ENCODE peak calls at places on chromosomes 13 and 19, in four cellular contexts. B, D, T and M are unnamed samples.

GRCh38 chr19:4099054-4099764 is 24.7 kb downstream of the MAP2K2 start:
- DNase-seq in B (no peak), D (no peak), T (no peak), M (no peak)

GRCh38 chr13:27960362-27961226 is 8.5 kb downstream of the CDX2 start:
- DNase-seq in B (peak), D (peak), T (no peak), M (peak)

GRCh38 chr13:36814465-36814864 is 4.6 kb upstream of the RFXAP start:
- DNase-seq in B (no peak), D (no peak), T (no peak), M (no peak)

GRCh38 chr19:5127710-5128109 is 158.8 kb downstream of the KDM4B start:
- DNase-seq in B (no peak), D (no peak), T (no peak), M (no peak)

GRCh38 chr19:3720533-3720917 is 12.3 kb downstream of the TJP3 start:
- DNase-seq in B (no peak), D (peak), T (no peak), M (no peak)

GRCh38 chr13:105587786-105588185 is 947.7 kb downstream of the EFNB2 start:
- DNase-seq in B (no peak), D (no peak), T (peak), M (no peak)

GRCh38 chr19:58479303-58479702 is 3.2 kb downstream of the ZNF446 start:
- DNase-seq in B (no peak), D (no peak), T (no peak), M (no peak)

GRCh38 chr19:49843265-49843664 is 7.7 kb upstream of the PTOV1 start:
- DNase-seq in B (no peak), D (no peak), T (no peak), M (no peak)

GRCh38 chr13:99027260-99027659 is 49.4 kb upstream of the DOCK9 start:
- DNase-seq in B (no peak), D (no peak), T (no peak), M (no peak)

GRCh38 chr19:18357442-18358264 is 17.3 kb downstream of the PGPEP1 start:
- DNase-seq in B (no peak), D (peak), T (no peak), M (no peak)

GRCh38 chr19:5923356-5923755 is 9.3 kb downstream of the CAPS start:
- DNase-seq in B (no peak), D (no peak), T (no peak), M (no peak)

GRCh38 chr19:10858204-10858828 is 10.1 kb downstream of the C19orf38 start:
- DNase-seq in B (no peak), D (no peak), T (no peak), M (peak)

GRCh38 chr19:12464769-12465725 is 19.6 kb downstream of the ZNF709 start:
- DNase-seq in B (no peak), D (no peak), T (no peak), M (no peak)

GRCh38 chr19:9597027-9597426 is 12.7 kb upstream of the ZNF121 start:
- DNase-seq in B (no peak), D (no peak), T (peak), M (no peak)

GRCh38 chr13:113941571-113942191 is 32.2 kb downstream of the C13orf46 start:
- DNase-seq in B (no peak), D (no peak), T (no peak), M (no peak)

GRCh38 chr19:46886546-46887239 is 25.9 kb downstream of the ARHGAP35 start:
- DNase-seq in B (no peak), D (no peak), T (peak), M (no peak)

GRCh38 chr19:46885411-46885810 is 24.6 kb downstream of the ARHGAP35 start:
- DNase-seq in B (no peak), D (no peak), T (no peak), M (no peak)

GRCh38 chr19:46892252-46893179 is 31.7 kb downstream of the ARHGAP35 start:
- DNase-seq in B (no peak), D (no peak), T (no peak), M (peak)

GRCh38 chr19:46887240-46887782 is 26.5 kb downstream of the ARHGAP35 start:
- DNase-seq in B (no peak), D (no peak), T (no peak), M (no peak)

DNA sequence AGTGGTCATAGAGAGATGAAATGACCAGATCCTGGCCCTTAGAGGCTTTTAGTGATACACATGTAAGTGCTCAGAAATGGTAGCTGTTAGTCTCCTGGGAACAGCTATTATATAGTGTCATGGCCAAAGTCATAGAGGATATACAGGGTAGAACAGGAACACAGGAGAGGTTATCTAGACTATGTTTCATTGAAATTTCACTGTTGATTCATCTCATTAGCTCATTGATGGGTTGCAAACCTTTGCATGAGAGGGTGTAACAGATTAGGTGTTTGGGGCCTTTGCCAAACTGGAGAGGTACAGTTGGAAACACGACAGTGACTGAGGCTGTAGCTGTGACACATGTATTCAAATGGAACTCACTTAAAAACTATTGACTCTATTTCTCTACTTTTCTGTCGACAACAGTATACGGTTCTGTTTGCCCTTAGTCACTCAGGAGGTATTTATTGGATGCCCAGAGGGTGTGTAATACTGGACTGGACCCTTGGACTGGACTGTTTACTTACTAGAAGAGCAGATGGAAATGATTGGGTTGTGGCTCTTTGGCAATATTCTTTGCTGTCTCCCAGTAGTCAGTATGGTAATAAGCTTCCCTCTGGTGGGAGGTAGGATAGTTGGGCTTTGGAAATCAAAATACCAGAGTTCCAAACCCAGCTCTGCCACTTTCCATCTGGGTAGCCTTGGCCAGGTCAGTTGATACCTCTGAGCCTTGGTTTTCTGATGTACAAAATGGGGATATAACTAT is 29.8 kb downstream of the ARHGAP35 start:
- DNase-seq in B (no peak), D (no peak), T (peak), M (no peak)
- TF ChIP-seq CTCF in B (no peak), D (no peak), T (no peak), M (no peak)

DNA sequence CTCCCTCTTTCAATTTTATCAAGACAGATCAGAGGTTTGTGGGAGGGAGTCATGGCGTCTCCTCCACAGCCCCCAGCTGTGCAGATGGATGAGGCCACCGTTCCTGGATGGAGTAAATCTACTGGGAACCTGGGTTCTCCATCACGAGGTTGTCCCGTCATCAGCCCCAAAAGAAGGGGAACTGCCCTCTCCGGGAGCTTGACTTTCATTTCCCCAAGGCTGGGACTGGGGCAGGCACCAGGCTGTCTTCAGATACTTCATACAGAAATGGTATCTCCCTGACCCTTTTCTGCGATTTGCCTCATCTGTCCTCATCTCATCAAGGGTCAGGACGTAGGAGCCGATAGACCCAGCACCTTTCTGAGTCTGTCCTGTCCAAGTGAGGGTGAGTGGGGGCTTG is 9.8 kb downstream of the LILRB2 start:
- DNase-seq in B (no peak), D (no peak), T (no peak), M (no peak)
- TF ChIP-seq CTCF in B (no peak), D (no peak), T (no peak), M (no peak)

GRCh38 chr13:75687145-75687763 is 51.1 kb downstream of the LMO7 start:
- DNase-seq in B (no peak), D (no peak), T (peak), M (no peak)

GRCh38 chr13:75689686-75690085 is 53.6 kb downstream of the LMO7 start:
- DNase-seq in B (no peak), D (no peak), T (peak), M (no peak)

GRCh38 chr13:75691183-75691582 is 55.1 kb downstream of the LMO7 start:
- DNase-seq in B (no peak), D (no peak), T (peak), M (no peak)

GRCh38 chr13:75679459-75679858 is 43.3 kb downstream of the LMO7 start:
- DNase-seq in B (no peak), D (no peak), T (no peak), M (no peak)

DNA sequence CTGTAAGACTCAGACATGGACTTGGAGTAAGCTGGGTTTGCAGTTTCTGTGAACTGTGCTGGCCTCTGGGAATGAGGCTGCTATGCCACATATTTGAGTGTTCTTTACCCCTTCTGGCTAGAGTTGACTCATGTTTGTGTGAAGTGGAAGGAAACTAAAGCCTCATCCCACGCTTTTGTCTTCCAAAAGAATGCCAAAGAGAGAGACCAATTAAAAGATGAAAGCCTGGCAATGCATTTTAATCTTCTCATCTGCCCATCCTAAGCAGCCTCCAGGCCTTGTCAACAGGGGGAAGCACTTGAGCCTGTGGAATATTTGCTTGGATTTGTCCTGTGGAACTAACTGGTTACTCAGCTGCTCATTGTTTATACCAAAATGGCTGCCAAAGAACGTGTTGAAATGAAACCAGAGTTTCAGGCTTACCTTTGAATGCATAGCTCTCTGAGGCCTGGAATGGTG is 49.1 kb downstream of the LMO7 start:
- DNase-seq in B (no peak), D (no peak), T (peak), M (no peak)
- TF ChIP-seq CTCF in B (no peak), D (no peak), T (peak), M (no peak)

GRCh38 chr19:39497850-39498261 is 891 bp upstream of the DLL3 start:
- DNase-seq in B (peak), D (no peak), T (peak), M (peak)
- TF ChIP-seq CTCF in B (peak), D (no peak), T (peak), M (peak)

GRCh38 chr19:48321622-48322591 is 3.4 kb upstream of the EMP3 start:
- DNase-seq in B (peak), D (peak), T (peak), M (peak)
- TF ChIP-seq CTCF in B (peak), D (no peak), T (peak), M (no peak)

GRCh38 chr13:93259527-93260080 is 33.0 kb downstream of the GPC6 start:
- DNase-seq in B (no peak), D (no peak), T (peak), M (no peak)
- TF ChIP-seq CTCF in B (no peak), D (no peak), T (no peak), M (no peak)